ENCODE peak calls at places on chromosomes 2 and 18, in five cellular contexts. One of them, this sample, is unnamed.
A peak's percentile ranks its signal among the peaks of the same experiment; 100 is the strongest.

GRCh38 chr2:223214721-223215120 is 162.7 kb downstream of the KCNE4 start:
- DNase-seq in endothelial cell: no peak
- DNase-seq in psoas muscle: no peak
- DNase-seq in activated naive CD8-positive, alpha-beta T cell treated with anti-CD3 and anti-CD28 coated beads, Interleukin-2, amount 10 ng/mL, durations not matched to agents 7 days and 5 days: no peak
- DNase-seq in ACHN: no peak
- DNase-seq in this sample: no peak

GRCh38 chr2:35409762-35410161 is 945.8 kb upstream of the CRIM1 start:
- DNase-seq in activated naive CD8-positive, alpha-beta T cell treated with anti-CD3 and anti-CD28 coated beads, Interleukin-2, amount 10 ng/mL, durations not matched to agents 7 days and 5 days: no peak
- DNase-seq in endothelial cell: no peak
- DNase-seq in ACHN: no peak
- DNase-seq in psoas muscle: no peak
- DNase-seq in this sample: no peak

GRCh38 chr18:27449104-27449503 is 264.0 kb upstream of the CHST9 start:
- DNase-seq in ACHN: no peak
- DNase-seq in endothelial cell: no peak
- DNase-seq in psoas muscle: no peak
- DNase-seq in activated naive CD8-positive, alpha-beta T cell treated with anti-CD3 and anti-CD28 coated beads, Interleukin-2, amount 10 ng/mL, durations not matched to agents 7 days and 5 days: no peak
- DNase-seq in this sample: no peak

GRCh38 chr2:238097988-238098853 is 1.9 kb upstream of the ESPNL start:
- DNase-seq in ACHN: peak; percentile 88
- DNase-seq in endothelial cell: peak; percentile 73
- DNase-seq in psoas muscle: peak; percentile 66
- DNase-seq in activated naive CD8-positive, alpha-beta T cell treated with anti-CD3 and anti-CD28 coated beads, Interleukin-2, amount 10 ng/mL, durations not matched to agents 7 days and 5 days: peak; percentile 32
- DNase-seq in this sample: no peak

GRCh38 chr2:30677861-30678385 is 129.3 kb downstream of the CAPN13 start:
- DNase-seq in ACHN: no peak
- DNase-seq in activated naive CD8-positive, alpha-beta T cell treated with anti-CD3 and anti-CD28 coated beads, Interleukin-2, amount 10 ng/mL, durations not matched to agents 7 days and 5 days: no peak
- DNase-seq in endothelial cell: no peak
- DNase-seq in psoas muscle: no peak
- DNase-seq in this sample: no peak

GRCh38 chr2:69798909-69799526 is 30.4 kb upstream of the GMCL1 start:
- DNase-seq in ACHN: no peak
- DNase-seq in endothelial cell: no peak
- DNase-seq in activated naive CD8-positive, alpha-beta T cell treated with anti-CD3 and anti-CD28 coated beads, Interleukin-2, amount 10 ng/mL, durations not matched to agents 7 days and 5 days: no peak
- DNase-seq in psoas muscle: no peak
- DNase-seq in this sample: peak; percentile 93

GRCh38 chr2:36965196-36965595 is 1.1 kb downstream of the STRN start:
- DNase-seq in endothelial cell: no peak
- DNase-seq in ACHN: no peak
- DNase-seq in activated naive CD8-positive, alpha-beta T cell treated with anti-CD3 and anti-CD28 coated beads, Interleukin-2, amount 10 ng/mL, durations not matched to agents 7 days and 5 days: no peak
- DNase-seq in psoas muscle: no peak
- DNase-seq in this sample: peak; percentile 57

GRCh38 chr2:120180066-120180465 is 43.1 kb downstream of the TMEM185B start:
- DNase-seq in psoas muscle: no peak
- DNase-seq in ACHN: no peak
- DNase-seq in endothelial cell: no peak
- DNase-seq in activated naive CD8-positive, alpha-beta T cell treated with anti-CD3 and anti-CD28 coated beads, Interleukin-2, amount 10 ng/mL, durations not matched to agents 7 days and 5 days: no peak
- DNase-seq in this sample: no peak

GRCh38 chr2:175964195-175964594 is 37.9 kb downstream of the LNPK start:
- DNase-seq in ACHN: peak; percentile 21
- DNase-seq in endothelial cell: no peak
- DNase-seq in psoas muscle: no peak
- DNase-seq in activated naive CD8-positive, alpha-beta T cell treated with anti-CD3 and anti-CD28 coated beads, Interleukin-2, amount 10 ng/mL, durations not matched to agents 7 days and 5 days: no peak
- DNase-seq in this sample: no peak

GRCh38 chr2:216115224-216115582 is 6.1 kb downstream of the XRCC5 start:
- DNase-seq in psoas muscle: no peak
- DNase-seq in ACHN: peak; percentile 12
- DNase-seq in endothelial cell: no peak
- DNase-seq in activated naive CD8-positive, alpha-beta T cell treated with anti-CD3 and anti-CD28 coated beads, Interleukin-2, amount 10 ng/mL, durations not matched to agents 7 days and 5 days: no peak
- DNase-seq in this sample: no peak

GRCh38 chr2:88751770-88752169 is 60.3 kb downstream of the RPIA start:
- DNase-seq in activated naive CD8-positive, alpha-beta T cell treated with anti-CD3 and anti-CD28 coated beads, Interleukin-2, amount 10 ng/mL, durations not matched to agents 7 days and 5 days: no peak
- DNase-seq in endothelial cell: no peak
- DNase-seq in psoas muscle: no peak
- DNase-seq in ACHN: no peak
- DNase-seq in this sample: no peak

GRCh38 chr2:10720983-10721343 is 467 bp upstream of the ATP6V1C2 start:
- DNase-seq in activated naive CD8-positive, alpha-beta T cell treated with anti-CD3 and anti-CD28 coated beads, Interleukin-2, amount 10 ng/mL, durations not matched to agents 7 days and 5 days: no peak
- DNase-seq in endothelial cell: no peak
- DNase-seq in ACHN: no peak
- DNase-seq in psoas muscle: no peak
- DNase-seq in this sample: no peak

GRCh38 chr2:65017335-65017734 is 28.1 kb downstream of the SLC1A4 start:
- DNase-seq in ACHN: no peak
- DNase-seq in endothelial cell: no peak
- DNase-seq in psoas muscle: no peak
- DNase-seq in activated naive CD8-positive, alpha-beta T cell treated with anti-CD3 and anti-CD28 coated beads, Interleukin-2, amount 10 ng/mL, durations not matched to agents 7 days and 5 days: no peak
- DNase-seq in this sample: no peak

GRCh38 chr18:35041752-35042379 is 653 bp downstream of the MAPRE2 start:
- DNase-seq in activated naive CD8-positive, alpha-beta T cell treated with anti-CD3 and anti-CD28 coated beads, Interleukin-2, amount 10 ng/mL, durations not matched to agents 7 days and 5 days: no peak
- DNase-seq in endothelial cell: no peak
- DNase-seq in psoas muscle: no peak
- DNase-seq in ACHN: peak; percentile 8
- DNase-seq in this sample: no peak

GRCh38 chr18:8616026-8616401 is 6.8 kb downstream of the RAB12 start:
- DNase-seq in endothelial cell: no peak
- DNase-seq in ACHN: no peak
- DNase-seq in activated naive CD8-positive, alpha-beta T cell treated with anti-CD3 and anti-CD28 coated beads, Interleukin-2, amount 10 ng/mL, durations not matched to agents 7 days and 5 days: no peak
- DNase-seq in psoas muscle: no peak
- DNase-seq in this sample: no peak

GRCh38 chr2:143176606-143177005 is 47.4 kb downstream of the ARHGAP15 start:
- DNase-seq in psoas muscle: no peak
- DNase-seq in activated naive CD8-positive, alpha-beta T cell treated with anti-CD3 and anti-CD28 coated beads, Interleukin-2, amount 10 ng/mL, durations not matched to agents 7 days and 5 days: no peak
- DNase-seq in ACHN: no peak
- DNase-seq in endothelial cell: no peak
- DNase-seq in this sample: no peak

GRCh38 chr2:3445891-3446290 is 66.4 kb downstream of the TRAPPC12 start:
- DNase-seq in endothelial cell: no peak
- DNase-seq in psoas muscle: no peak
- DNase-seq in ACHN: no peak
- DNase-seq in activated naive CD8-positive, alpha-beta T cell treated with anti-CD3 and anti-CD28 coated beads, Interleukin-2, amount 10 ng/mL, durations not matched to agents 7 days and 5 days: no peak
- DNase-seq in this sample: no peak

GRCh38 chr2:86035883-86036789 is 69.5 kb downstream of the POLR1A start:
- DNase-seq in endothelial cell: peak; percentile 42
- DNase-seq in activated naive CD8-positive, alpha-beta T cell treated with anti-CD3 and anti-CD28 coated beads, Interleukin-2, amount 10 ng/mL, durations not matched to agents 7 days and 5 days: peak; percentile 66
- DNase-seq in ACHN: peak; percentile 73
- DNase-seq in psoas muscle: peak; percentile 91
- DNase-seq in this sample: peak; percentile 79

GRCh38 chr2:54866868-54867267 is 143.4 kb downstream of the EML6 start:
- DNase-seq in psoas muscle: no peak
- DNase-seq in ACHN: no peak
- DNase-seq in activated naive CD8-positive, alpha-beta T cell treated with anti-CD3 and anti-CD28 coated beads, Interleukin-2, amount 10 ng/mL, durations not matched to agents 7 days and 5 days: no peak
- DNase-seq in endothelial cell: no peak
- DNase-seq in this sample: no peak

GRCh38 chr2:236254021-236254420 is 10.2 kb downstream of the ASB18 start:
- DNase-seq in ACHN: no peak
- DNase-seq in endothelial cell: no peak
- DNase-seq in activated naive CD8-positive, alpha-beta T cell treated with anti-CD3 and anti-CD28 coated beads, Interleukin-2, amount 10 ng/mL, durations not matched to agents 7 days and 5 days: no peak
- DNase-seq in psoas muscle: no peak
- DNase-seq in this sample: no peak

GRCh38 chr2:155169317-155169716 is 470.8 kb downstream of the KCNJ3 start:
- DNase-seq in ACHN: no peak
- DNase-seq in psoas muscle: no peak
- DNase-seq in endothelial cell: no peak
- DNase-seq in activated naive CD8-positive, alpha-beta T cell treated with anti-CD3 and anti-CD28 coated beads, Interleukin-2, amount 10 ng/mL, durations not matched to agents 7 days and 5 days: no peak
- DNase-seq in this sample: no peak

GRCh38 chr2:95047629-95048510 is 22.4 kb downstream of the MAL start:
- DNase-seq in psoas muscle: peak; percentile 24
- DNase-seq in ACHN: no peak
- DNase-seq in endothelial cell: no peak
- DNase-seq in activated naive CD8-positive, alpha-beta T cell treated with anti-CD3 and anti-CD28 coated beads, Interleukin-2, amount 10 ng/mL, durations not matched to agents 7 days and 5 days: peak; percentile 32
- DNase-seq in this sample: no peak

GRCh38 chr2:69685321-69686048 is 41.9 kb upstream of the AAK1 start:
- DNase-seq in psoas muscle: no peak
- DNase-seq in ACHN: peak; percentile 35
- DNase-seq in endothelial cell: no peak
- DNase-seq in activated naive CD8-positive, alpha-beta T cell treated with anti-CD3 and anti-CD28 coated beads, Interleukin-2, amount 10 ng/mL, durations not matched to agents 7 days and 5 days: no peak
- DNase-seq in this sample: peak; percentile 62

GRCh38 chr2:109225170-109225775 is 96.3 kb downstream of the SH3RF3 start:
- DNase-seq in endothelial cell: no peak
- DNase-seq in activated naive CD8-positive, alpha-beta T cell treated with anti-CD3 and anti-CD28 coated beads, Interleukin-2, amount 10 ng/mL, durations not matched to agents 7 days and 5 days: no peak
- DNase-seq in ACHN: no peak
- DNase-seq in psoas muscle: no peak
- DNase-seq in this sample: no peak

This sample was measured in fibroblast of the aortic adventitia.